ENCODE peak calls at places on chromosomes 13 and 19, in eight cellular contexts. A, G, K, M, X, B, I and C are unnamed samples.

GRCh38 chr13:94660695-94661324 is 51.5 kb downstream of the SOX21 start:
- DNase-seq in A (no peak), X (no peak), B (no peak), I (peak; percentile 57), G (no peak), M (no peak), K (no peak), C (peak; percentile 75)

GRCh38 chr19:56953411-56953810 is 112.9 kb upstream of the PEG3 start:
- DNase-seq in I (no peak), A (no peak), G (no peak), B (no peak), M (no peak), K (no peak), X (no peak), C (no peak)

GRCh38 chr19:45424191-45425058 is 708 bp upstream of the ERCC1 start:
- DNase-seq in A (peak; percentile 83), I (peak; percentile 52), X (no peak), M (peak; percentile 92), K (no peak), G (no peak), B (peak; percentile 84), C (peak; percentile 82)

GRCh38 chr19:45235485-45235884 is 9.7 kb downstream of the EXOC3L2 start:
- DNase-seq in X (no peak), K (no peak), G (no peak), A (no peak), B (no peak), I (no peak), M (no peak), C (no peak)

GRCh38 chr19:14519860-14520407 is 1.7 kb upstream of the DNAJB1 start:
- DNase-seq in X (no peak), G (no peak), A (no peak), I (no peak), K (no peak), M (no peak), B (no peak), C (no peak)

GRCh38 chr13:98965325-98965724 is 12.5 kb downstream of the DOCK9 start:
- DNase-seq in K (no peak), A (no peak), M (no peak), I (peak; percentile 84), X (no peak), G (no peak), B (no peak), C (no peak)

GRCh38 chr19:2290441-2291184 is 8.6 kb upstream of the PEAK3 start:
- DNase-seq in M (no peak), I (peak; percentile 80), K (no peak), B (no peak), G (no peak), X (no peak), A (no peak), C (peak; percentile 65)

GRCh38 chr13:80199585-80200292 is 141.2 kb downstream of the SPRY2 start:
- DNase-seq in M (no peak), X (no peak), I (no peak), G (no peak), B (no peak), K (no peak), A (no peak), C (no peak)

GRCh38 chr13:48253849-48254248 is 20.8 kb downstream of the ITM2B start:
- DNase-seq in I (peak; percentile 16), M (no peak), X (no peak), K (no peak), G (no peak), B (no peak), A (no peak), C (no peak)

GRCh38 chr19:27734496-27735220 is 1478.3 kb downstream of the UQCRFS1 start:
- DNase-seq in A (no peak), I (no peak), M (no peak), X (no peak), K (peak; percentile 18), G (no peak), B (no peak), C (no peak)

GRCh38 chr13:44693156-44693826 is 117.2 kb upstream of the TSC22D1 start:
- DNase-seq in I (no peak), A (no peak), M (no peak), G (no peak), X (no peak), K (no peak), B (no peak), C (no peak)

GRCh38 chr19:48029431-48029830 is 14.4 kb downstream of the CABP5 start:
- DNase-seq in A (no peak), K (no peak), I (no peak), G (no peak), X (no peak), M (no peak), B (no peak), C (no peak)